ENCODE peak calls at places on chromosomes 3 and 15, in nine cellular contexts. R is GM23248, P is NCI-H2081 treated with DMSO at 0.1 percent for 48 hours, X is hippocampal formation, M is lower leg skin, Q is brain microvascular endothelial cell, D is BJ, V is C1 segment of cervical spinal cord, H is heart right ventricle. I is an unnamed sample.
A peak's percentile ranks its signal among the peaks of the same experiment; 100 is the strongest.

GRCh38 chr3:194261581-194262063 is 89.5 kb downstream of the CPN2 start:
- DNase-seq in H (no peak), D (no peak), V (no peak), M (peak; percentile 45), R (no peak), X (no peak), Q (no peak), P (no peak), I (no peak)

GRCh38 chr3:97121386-97121785 is 307.0 kb downstream of the EPHA6 start:
- DNase-seq in M (no peak), X (no peak), H (no peak), V (no peak), Q (no peak), D (no peak), P (no peak), R (no peak), I (no peak)

GRCh38 chr3:38579146-38579545 is 70.3 kb downstream of the SCN5A start:
- DNase-seq in V (no peak), H (peak; percentile 85), R (peak; percentile 31), P (no peak), D (no peak), M (peak; percentile 78), Q (peak; percentile 35), X (no peak), I (peak; percentile 11)

GRCh38 chr3:141769171-141769894 is 6.1 kb downstream of the GRK7 start:
- DNase-seq in R (peak; percentile 28), H (no peak), V (no peak), D (no peak), M (no peak), Q (peak; percentile 20), X (no peak), P (no peak), I (peak; percentile 7)

GRCh38 chr3:16866447-16867025 is 18.2 kb upstream of the PLCL2 start:
- DNase-seq in R (peak; percentile 69), D (no peak), Q (no peak), X (no peak), P (no peak), M (no peak), H (no peak), V (no peak), I (peak; percentile 23)

GRCh38 chr3:177538064-177538742 is 340.9 kb upstream of the TBL1XR1 start:
- DNase-seq in P (no peak), V (no peak), X (no peak), M (no peak), R (peak; percentile 74), Q (peak; percentile 52), H (peak; percentile 72), D (no peak), I (peak; percentile 60)

GRCh38 chr15:31238906-31239305 is 87.7 kb upstream of the KLF13 start:
- DNase-seq in V (no peak), H (no peak), M (no peak), X (no peak), P (no peak), R (no peak), D (no peak), Q (no peak), I (no peak)

GRCh38 chr3:42539871-42540714 is 37.6 kb downstream of the VIPR1 start:
- DNase-seq in H (peak; percentile 34), P (no peak), X (no peak), Q (no peak), M (no peak), R (peak; percentile 26), D (no peak), V (no peak), I (peak; percentile 33)

GRCh38 chr15:40633178-40633577 is 39.1 kb downstream of the KNL1 start:
- DNase-seq in Q (peak; percentile 13), P (no peak), V (no peak), D (peak; percentile 19), M (no peak), X (no peak), H (no peak), R (peak; percentile 31), I (peak; percentile 49)

GRCh38 chr3:155667988-155668387 is 76.9 kb downstream of the PLCH1 start:
- DNase-seq in V (no peak), H (no peak), D (no peak), P (no peak), M (no peak), Q (no peak), R (no peak), X (no peak), I (no peak)

GRCh38 chr3:127467386-127467785 is 123.1 kb downstream of the TPRA1 start:
- DNase-seq in R (no peak), X (no peak), H (no peak), M (no peak), Q (no peak), P (no peak), V (no peak), D (no peak), I (no peak)

GRCh38 chr15:72200395-72201237 is 3.0 kb upstream of the GRAMD2A start:
- DNase-seq in D (no peak), P (no peak), M (no peak), H (no peak), Q (no peak), R (no peak), X (no peak), V (no peak), I (no peak)

GRCh38 chr3:18061737-18062136 is 319.3 kb upstream of the TBC1D5 start:
- DNase-seq in P (no peak), R (peak; percentile 31), M (no peak), V (no peak), X (no peak), H (no peak), Q (no peak), D (no peak), I (no peak)

GRCh38 chr3:66938338-66938963 is 59.7 kb upstream of the KBTBD8 start:
- DNase-seq in R (peak; percentile 75), X (peak; percentile 75), D (peak; percentile 6), M (no peak), H (peak; percentile 17), V (peak; percentile 1), P (no peak), Q (peak; percentile 67), I (peak; percentile 85)

GRCh38 chr3:123728014-123728413 is 143.2 kb upstream of the HACD2 start:
- DNase-seq in H (no peak), V (no peak), P (no peak), X (no peak), R (peak; percentile 50), M (no peak), Q (no peak), D (no peak), I (peak; percentile 70)

GRCh38 chr3:62374375-62374876 is 1.1 kb upstream of the FEZF2 start:
- DNase-seq in H (no peak), V (no peak), D (no peak), P (no peak), X (no peak), Q (peak; percentile 14), R (peak; percentile 69), M (no peak), I (peak; percentile 32)

GRCh38 chr3:129352045-129352444 is 73.4 kb downstream of the HMCES start:
- DNase-seq in V (no peak), H (no peak), D (no peak), X (no peak), P (no peak), R (no peak), Q (no peak), M (no peak), I (no peak)

GRCh38 chr3:141074529-141074928 is 23.4 kb downstream of the SPSB4 start:
- DNase-seq in P (no peak), V (no peak), X (no peak), M (peak; percentile 56), R (no peak), H (no peak), D (no peak), Q (no peak), I (no peak)

GRCh38 chr15:49830411-49830810 is 209.6 kb downstream of the DTWD1 start:
- DNase-seq in V (no peak), Q (no peak), R (peak; percentile 45), M (no peak), X (no peak), P (no peak), H (no peak), D (peak; percentile 18), I (peak; percentile 64)

GRCh38 chr15:59976480-59976879 is 27.6 kb upstream of the FOXB1 start:
- DNase-seq in M (no peak), P (no peak), X (no peak), H (no peak), D (no peak), R (no peak), Q (no peak), V (no peak), I (no peak)

GRCh38 chr15:81273200-81273599 is 50.7 kb downstream of the STARD5 start:
- DNase-seq in M (peak; percentile 63), P (no peak), R (no peak), H (no peak), Q (no peak), X (no peak), V (no peak), D (no peak), I (no peak)

GRCh38 chr3:112056451-112056929 is 22.0 kb downstream of the TMPRSS7 start:
- DNase-seq in V (no peak), H (no peak), P (no peak), Q (peak; percentile 80), X (no peak), D (no peak), M (no peak), R (peak; percentile 87), I (peak; percentile 48)

GRCh38 chr3:152870027-152870426 is 35.1 kb downstream of the P2RY1 start:
- DNase-seq in H (no peak), M (no peak), D (no peak), Q (no peak), P (no peak), X (no peak), V (no peak), R (no peak), I (no peak)

GRCh38 chr3:151091685-151092352 is 6.4 kb downstream of the MED12L start:
- DNase-seq in M (no peak), V (no peak), X (no peak), H (no peak), Q (no peak), D (no peak), R (peak; percentile 50), P (no peak), I (no peak)

GRCh38 chr3:41327718-41328117 is 128.4 kb downstream of the CTNNB1 start:
- DNase-seq in X (no peak), V (no peak), M (no peak), R (no peak), Q (peak; percentile 76), H (no peak), D (no peak), P (no peak), I (no peak)

GRCh38 chr15:51814616-51815015 is 14.8 kb upstream of the TMOD3 start:
- DNase-seq in R (no peak), H (no peak), D (no peak), X (no peak), P (no peak), V (no peak), M (no peak), Q (peak; percentile 18), I (no peak)

GRCh38 chr3:69126999-69127398 is 4.6 kb upstream of the LMOD3 start:
- DNase-seq in X (no peak), M (no peak), R (no peak), Q (no peak), D (no peak), H (no peak), V (no peak), P (no peak), I (no peak)

GRCh38 chr15:41870689-41871081 is 23.2 kb downstream of the SPTBN5 start:
- DNase-seq in X (no peak), H (no peak), M (no peak), D (no peak), V (no peak), Q (peak; percentile 80), R (no peak), P (no peak), I (peak; percentile 16)

GRCh38 chr3:157109267-157110141 is 50.4 kb downstream of the CCNL1 start:
- DNase-seq in M (no peak), V (no peak), Q (no peak), X (no peak), P (no peak), D (no peak), H (peak; percentile 41), R (no peak), I (no peak)